ENCODE peak calls at places on chromosomes 1 and 21, in five cellular contexts. One of them, this sample, is unnamed.

GRCh38 chr1:165397945-165398344 is 41.4 kb upstream of the LMX1A start:
- DNase-seq in IMR-90: peak
- DNase-seq in naive thymus-derived CD4-positive, alpha-beta T cell: no peak
- DNase-seq in astrocyte of the spinal cord: peak
- DNase-seq in effector memory CD4-positive, alpha-beta T cell: no peak
- DNase-seq in this sample: no peak

GRCh38 chr1:230025686-230026085 is 41.4 kb upstream of the GALNT2 start:
- DNase-seq in IMR-90: no peak
- DNase-seq in naive thymus-derived CD4-positive, alpha-beta T cell: no peak
- DNase-seq in astrocyte of the spinal cord: no peak
- DNase-seq in effector memory CD4-positive, alpha-beta T cell: no peak
- DNase-seq in this sample: no peak

GRCh38 chr1:200041337-200042118 is 14.0 kb downstream of the NR5A2 start:
- DNase-seq in IMR-90: no peak
- DNase-seq in naive thymus-derived CD4-positive, alpha-beta T cell: no peak
- DNase-seq in astrocyte of the spinal cord: no peak
- DNase-seq in effector memory CD4-positive, alpha-beta T cell: no peak
- DNase-seq in this sample: no peak

GRCh38 chr1:29251164-29252130 is 15.1 kb downstream of the PTPRU start:
- DNase-seq in IMR-90: no peak
- DNase-seq in naive thymus-derived CD4-positive, alpha-beta T cell: no peak
- DNase-seq in astrocyte of the spinal cord: no peak
- DNase-seq in effector memory CD4-positive, alpha-beta T cell: no peak
- DNase-seq in this sample: no peak

GRCh38 chr1:1623631-1624442 is 8.1 kb upstream of the MMP23B start:
- DNase-seq in IMR-90: no peak
- DNase-seq in naive thymus-derived CD4-positive, alpha-beta T cell: no peak
- DNase-seq in astrocyte of the spinal cord: no peak
- DNase-seq in effector memory CD4-positive, alpha-beta T cell: no peak
- DNase-seq in this sample: no peak

GRCh38 chr1:243842154-243842553 is 7.9 kb downstream of the AKT3 start:
- DNase-seq in IMR-90: no peak
- DNase-seq in naive thymus-derived CD4-positive, alpha-beta T cell: no peak
- DNase-seq in astrocyte of the spinal cord: no peak
- DNase-seq in effector memory CD4-positive, alpha-beta T cell: no peak
- DNase-seq in this sample: no peak

GRCh38 chr1:5456090-5456789 is 536.0 kb downstream of the NPHP4 start:
- DNase-seq in IMR-90: no peak
- DNase-seq in naive thymus-derived CD4-positive, alpha-beta T cell: no peak
- DNase-seq in astrocyte of the spinal cord: no peak
- DNase-seq in effector memory CD4-positive, alpha-beta T cell: no peak
- DNase-seq in this sample: no peak

GRCh38 chr1:62688687-62689085 is 500 bp upstream of the DOCK7 start:
- DNase-seq in IMR-90: peak
- DNase-seq in naive thymus-derived CD4-positive, alpha-beta T cell: no peak
- DNase-seq in astrocyte of the spinal cord: no peak
- DNase-seq in effector memory CD4-positive, alpha-beta T cell: no peak
- DNase-seq in this sample: peak

GRCh38 chr21:26961704-26962103 is 5.2 kb downstream of the ADAMTS5 start:
- DNase-seq in IMR-90: no peak
- DNase-seq in naive thymus-derived CD4-positive, alpha-beta T cell: no peak
- DNase-seq in astrocyte of the spinal cord: no peak
- DNase-seq in effector memory CD4-positive, alpha-beta T cell: no peak
- DNase-seq in this sample: peak

GRCh38 chr1:44170281-44170823 is 28.9 kb upstream of the KLF18 start:
- DNase-seq in IMR-90: peak
- DNase-seq in naive thymus-derived CD4-positive, alpha-beta T cell: no peak
- DNase-seq in astrocyte of the spinal cord: no peak
- DNase-seq in effector memory CD4-positive, alpha-beta T cell: no peak
- DNase-seq in this sample: no peak

GRCh38 chr1:10001016-10001665 is 4.1 kb downstream of the RBP7 start:
- DNase-seq in IMR-90: no peak
- DNase-seq in naive thymus-derived CD4-positive, alpha-beta T cell: no peak
- DNase-seq in astrocyte of the spinal cord: peak
- DNase-seq in effector memory CD4-positive, alpha-beta T cell: no peak
- DNase-seq in this sample: no peak

GRCh38 chr1:152442291-152442690 is 28.2 kb upstream of the CRNN start:
- DNase-seq in IMR-90: no peak
- DNase-seq in naive thymus-derived CD4-positive, alpha-beta T cell: no peak
- DNase-seq in astrocyte of the spinal cord: no peak
- DNase-seq in effector memory CD4-positive, alpha-beta T cell: no peak
- DNase-seq in this sample: no peak

GRCh38 chr1:98659879-98660278 is 1.6 kb upstream of the SNX7 start:
- DNase-seq in IMR-90: no peak
- DNase-seq in naive thymus-derived CD4-positive, alpha-beta T cell: no peak
- DNase-seq in astrocyte of the spinal cord: no peak
- DNase-seq in effector memory CD4-positive, alpha-beta T cell: no peak
- DNase-seq in this sample: no peak

GRCh38 chr1:81548918-81549587 is 251.7 kb upstream of the ADGRL2 start:
- DNase-seq in IMR-90: no peak
- DNase-seq in naive thymus-derived CD4-positive, alpha-beta T cell: no peak
- DNase-seq in astrocyte of the spinal cord: no peak
- DNase-seq in effector memory CD4-positive, alpha-beta T cell: no peak
- DNase-seq in this sample: peak

GRCh38 chr1:228207381-228207810 is 448 bp upstream of the OBSCN start:
- DNase-seq in IMR-90: no peak
- DNase-seq in naive thymus-derived CD4-positive, alpha-beta T cell: no peak
- DNase-seq in astrocyte of the spinal cord: no peak
- DNase-seq in effector memory CD4-positive, alpha-beta T cell: no peak
- DNase-seq in this sample: no peak

GRCh38 chr1:55076356-55076755 is 37.0 kb downstream of the PCSK9 start:
- DNase-seq in IMR-90: no peak
- DNase-seq in naive thymus-derived CD4-positive, alpha-beta T cell: no peak
- DNase-seq in astrocyte of the spinal cord: peak
- DNase-seq in effector memory CD4-positive, alpha-beta T cell: no peak
- DNase-seq in this sample: no peak

GRCh38 chr1:153260980-153261792 is 1.7 kb downstream of the LORICRIN start:
- DNase-seq in IMR-90: no peak
- DNase-seq in naive thymus-derived CD4-positive, alpha-beta T cell: peak
- DNase-seq in astrocyte of the spinal cord: peak
- DNase-seq in effector memory CD4-positive, alpha-beta T cell: no peak
- DNase-seq in this sample: no peak

GRCh38 chr1:236853916-236854601 is 59.0 kb downstream of the MTR start:
- DNase-seq in IMR-90: peak
- DNase-seq in naive thymus-derived CD4-positive, alpha-beta T cell: no peak
- DNase-seq in astrocyte of the spinal cord: peak
- DNase-seq in effector memory CD4-positive, alpha-beta T cell: no peak
- DNase-seq in this sample: no peak

GRCh38 chr1:62230724-62231123 is 36.1 kb downstream of the L1TD1 start:
- DNase-seq in IMR-90: peak
- DNase-seq in naive thymus-derived CD4-positive, alpha-beta T cell: no peak
- DNase-seq in astrocyte of the spinal cord: peak
- DNase-seq in effector memory CD4-positive, alpha-beta T cell: no peak
- DNase-seq in this sample: no peak

GRCh38 chr21:43312751-43313169 is 114.2 kb downstream of the SIK1 start:
- DNase-seq in IMR-90: no peak
- DNase-seq in naive thymus-derived CD4-positive, alpha-beta T cell: no peak
- DNase-seq in astrocyte of the spinal cord: no peak
- DNase-seq in effector memory CD4-positive, alpha-beta T cell: no peak
- DNase-seq in this sample: no peak

GRCh38 chr1:168509875-168510594 is 33.8 kb downstream of the XCL2 start:
- DNase-seq in IMR-90: no peak
- DNase-seq in naive thymus-derived CD4-positive, alpha-beta T cell: no peak
- DNase-seq in astrocyte of the spinal cord: no peak
- DNase-seq in effector memory CD4-positive, alpha-beta T cell: no peak
- DNase-seq in this sample: no peak

GRCh38 chr1:196302981-196303380 is 305.3 kb downstream of the KCNT2 start:
- DNase-seq in IMR-90: no peak
- DNase-seq in naive thymus-derived CD4-positive, alpha-beta T cell: no peak
- DNase-seq in astrocyte of the spinal cord: no peak
- DNase-seq in effector memory CD4-positive, alpha-beta T cell: no peak
- DNase-seq in this sample: no peak

GRCh38 chr1:35557118-35557610 is at the start of gene KIAA0319L:
- DNase-seq in IMR-90: peak
- DNase-seq in naive thymus-derived CD4-positive, alpha-beta T cell: peak
- DNase-seq in astrocyte of the spinal cord: no peak
- DNase-seq in effector memory CD4-positive, alpha-beta T cell: no peak
- DNase-seq in this sample: peak

GRCh38 chr1:88873737-88874374 is 17.5 kb downstream of the GTF2B start:
- DNase-seq in IMR-90: peak
- DNase-seq in naive thymus-derived CD4-positive, alpha-beta T cell: no peak
- DNase-seq in astrocyte of the spinal cord: no peak
- DNase-seq in effector memory CD4-positive, alpha-beta T cell: no peak
- DNase-seq in this sample: no peak

GRCh38 chr1:192557841-192558595 is 17.6 kb upstream of the RGS1 start:
- DNase-seq in IMR-90: peak
- DNase-seq in naive thymus-derived CD4-positive, alpha-beta T cell: no peak
- DNase-seq in astrocyte of the spinal cord: peak
- DNase-seq in effector memory CD4-positive, alpha-beta T cell: no peak
- DNase-seq in this sample: no peak

GRCh38 chr1:201344206-201345080 is 33.0 kb downstream of the TNNT2 start:
- DNase-seq in IMR-90: no peak
- DNase-seq in naive thymus-derived CD4-positive, alpha-beta T cell: no peak
- DNase-seq in astrocyte of the spinal cord: no peak
- DNase-seq in effector memory CD4-positive, alpha-beta T cell: no peak
- DNase-seq in this sample: no peak

GRCh38 chr1:37734629-37735591 is 30.0 kb downstream of the EPHA10 start:
- DNase-seq in IMR-90: no peak
- DNase-seq in naive thymus-derived CD4-positive, alpha-beta T cell: no peak
- DNase-seq in astrocyte of the spinal cord: no peak
- DNase-seq in effector memory CD4-positive, alpha-beta T cell: no peak
- DNase-seq in this sample: no peak

GRCh38 chr1:51517361-51518032 is 1.6 kb downstream of the EPS15 start:
- DNase-seq in IMR-90: peak
- DNase-seq in naive thymus-derived CD4-positive, alpha-beta T cell: no peak
- DNase-seq in astrocyte of the spinal cord: peak
- DNase-seq in effector memory CD4-positive, alpha-beta T cell: no peak
- DNase-seq in this sample: no peak

GRCh38 chr1:106080608-106081325 is 975.7 kb upstream of the PRMT6 start:
- DNase-seq in IMR-90: no peak
- DNase-seq in naive thymus-derived CD4-positive, alpha-beta T cell: no peak
- DNase-seq in astrocyte of the spinal cord: no peak
- DNase-seq in effector memory CD4-positive, alpha-beta T cell: no peak
- DNase-seq in this sample: no peak

GRCh38 chr1:51518033-51518729 is 885 bp downstream of the EPS15 start:
- DNase-seq in IMR-90: peak
- DNase-seq in naive thymus-derived CD4-positive, alpha-beta T cell: peak
- DNase-seq in astrocyte of the spinal cord: no peak
- DNase-seq in effector memory CD4-positive, alpha-beta T cell: peak
- DNase-seq in this sample: no peak

GRCh38 chr1:10870493-10871096 is 74.1 kb upstream of the CASZ1 start:
- DNase-seq in IMR-90: no peak
- DNase-seq in naive thymus-derived CD4-positive, alpha-beta T cell: no peak
- DNase-seq in astrocyte of the spinal cord: no peak
- DNase-seq in effector memory CD4-positive, alpha-beta T cell: no peak
- DNase-seq in this sample: no peak

GRCh38 chr21:42777757-42778344 is 101.5 kb downstream of the WDR4 start:
- DNase-seq in IMR-90: no peak
- DNase-seq in naive thymus-derived CD4-positive, alpha-beta T cell: no peak
- DNase-seq in astrocyte of the spinal cord: peak
- DNase-seq in effector memory CD4-positive, alpha-beta T cell: no peak
- DNase-seq in this sample: no peak

GRCh38 chr1:5992034-5992813 is at the start of gene NPHP4:
- DNase-seq in IMR-90: peak
- DNase-seq in naive thymus-derived CD4-positive, alpha-beta T cell: peak
- DNase-seq in astrocyte of the spinal cord: peak
- DNase-seq in effector memory CD4-positive, alpha-beta T cell: peak
- DNase-seq in this sample: peak

GRCh38 chr1:26161408-26162219 is 2.7 kb downstream of the FAM110D start:
- DNase-seq in IMR-90: peak
- DNase-seq in naive thymus-derived CD4-positive, alpha-beta T cell: no peak
- DNase-seq in astrocyte of the spinal cord: peak
- DNase-seq in effector memory CD4-positive, alpha-beta T cell: peak
- DNase-seq in this sample: peak

GRCh38 chr1:50422946-50423669 is at the start of gene DMRTA2:
- DNase-seq in IMR-90: no peak
- DNase-seq in naive thymus-derived CD4-positive, alpha-beta T cell: no peak
- DNase-seq in astrocyte of the spinal cord: no peak
- DNase-seq in effector memory CD4-positive, alpha-beta T cell: no peak
- DNase-seq in this sample: no peak

GRCh38 chr1:65393345-65393744 is 27.1 kb upstream of the LEPR start:
- DNase-seq in IMR-90: peak
- DNase-seq in naive thymus-derived CD4-positive, alpha-beta T cell: no peak
- DNase-seq in astrocyte of the spinal cord: peak
- DNase-seq in effector memory CD4-positive, alpha-beta T cell: no peak
- DNase-seq in this sample: no peak

GRCh38 chr1:27350673-27351540 is 9.1 kb downstream of the SYTL1 start:
- DNase-seq in IMR-90: no peak
- DNase-seq in naive thymus-derived CD4-positive, alpha-beta T cell: no peak
- DNase-seq in astrocyte of the spinal cord: peak
- DNase-seq in effector memory CD4-positive, alpha-beta T cell: no peak
- DNase-seq in this sample: no peak
- H3K4me3 ChIP-seq in IMR-90: no peak
- H3K4me3 ChIP-seq in naive thymus-derived CD4-positive, alpha-beta T cell: no peak
- H3K4me3 ChIP-seq in astrocyte of the spinal cord: no peak
- H3K4me3 ChIP-seq in effector memory CD4-positive, alpha-beta T cell: no peak
- H3K4me3 ChIP-seq in this sample: no peak

GRCh38 chr21:45984584-45985095 is 3.1 kb downstream of the COL6A1 start:
- DNase-seq in IMR-90: no peak
- DNase-seq in naive thymus-derived CD4-positive, alpha-beta T cell: no peak
- DNase-seq in astrocyte of the spinal cord: no peak
- DNase-seq in effector memory CD4-positive, alpha-beta T cell: no peak
- DNase-seq in this sample: no peak
- H3K4me3 ChIP-seq in IMR-90: peak
- H3K4me3 ChIP-seq in naive thymus-derived CD4-positive, alpha-beta T cell: no peak
- H3K4me3 ChIP-seq in astrocyte of the spinal cord: peak
- H3K4me3 ChIP-seq in effector memory CD4-positive, alpha-beta T cell: no peak
- H3K4me3 ChIP-seq in this sample: no peak

DNA sequence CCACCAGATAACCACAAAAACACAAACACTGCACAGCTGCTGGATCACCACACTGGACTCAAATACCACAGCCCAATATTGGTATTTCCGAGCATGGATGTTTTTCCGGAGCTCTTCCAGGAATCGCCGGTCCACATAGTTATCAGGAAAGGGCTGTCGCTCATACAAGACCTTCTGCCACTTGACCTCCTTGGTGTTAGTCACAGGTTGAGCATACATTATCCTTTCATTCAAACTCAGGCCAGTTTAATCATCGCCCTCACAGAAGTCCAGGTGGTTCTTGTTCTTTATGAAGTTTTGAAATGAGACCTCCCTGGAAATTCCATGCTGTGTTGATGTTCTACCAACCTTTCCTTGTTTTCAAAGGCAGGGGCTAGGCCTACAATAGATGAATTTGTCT is 1.5 kb downstream of the PIGC start:
- DNase-seq in IMR-90: no peak
- DNase-seq in naive thymus-derived CD4-positive, alpha-beta T cell: no peak
- DNase-seq in astrocyte of the spinal cord: no peak
- DNase-seq in effector memory CD4-positive, alpha-beta T cell: no peak
- DNase-seq in this sample: no peak
- H3K4me3 ChIP-seq in IMR-90: no peak
- H3K4me3 ChIP-seq in naive thymus-derived CD4-positive, alpha-beta T cell: peak
- H3K4me3 ChIP-seq in astrocyte of the spinal cord: no peak
- H3K4me3 ChIP-seq in effector memory CD4-positive, alpha-beta T cell: no peak
- H3K4me3 ChIP-seq in this sample: no peak

GRCh38 chr1:58704616-58705021 is 4.8 kb upstream of the MYSM1 start:
- DNase-seq in IMR-90: no peak
- DNase-seq in naive thymus-derived CD4-positive, alpha-beta T cell: no peak
- DNase-seq in astrocyte of the spinal cord: no peak
- DNase-seq in effector memory CD4-positive, alpha-beta T cell: no peak
- DNase-seq in this sample: no peak
- H3K4me3 ChIP-seq in IMR-90: no peak
- H3K4me3 ChIP-seq in naive thymus-derived CD4-positive, alpha-beta T cell: no peak
- H3K4me3 ChIP-seq in astrocyte of the spinal cord: no peak
- H3K4me3 ChIP-seq in effector memory CD4-positive, alpha-beta T cell: no peak
- H3K4me3 ChIP-seq in this sample: no peak

This sample was measured in Jurkat, Clone E6-1.